ENCODE peak calls at places on chromosomes 3 and 15, in four cellular contexts. One of them, this sample, is unnamed.

GRCh38 chr3:21562225-21562624 is 188.8 kb downstream of the ZNF385D start:
- DNase-seq in stomach: no peak
- DNase-seq in lower lobe of right lung: no peak
- DNase-seq in CD4-positive, alpha-beta T cell: no peak
- DNase-seq in this sample: no peak

GRCh38 chr15:64461577-64462162 is 1.3 kb downstream of the ZNF609 start:
- DNase-seq in CD4-positive, alpha-beta T cell: no peak
- DNase-seq in stomach: peak; percentile 28
- DNase-seq in lower lobe of right lung: no peak
- DNase-seq in this sample: no peak

GRCh38 chr15:70284438-70285214 is 186.9 kb upstream of the TLE3 start:
- DNase-seq in stomach: peak; percentile 82
- DNase-seq in lower lobe of right lung: peak; percentile 74
- DNase-seq in CD4-positive, alpha-beta T cell: no peak
- DNase-seq in this sample: peak; percentile 22

GRCh38 chr3:25696019-25696418 is 31.3 kb upstream of the TOP2B start:
- DNase-seq in stomach: no peak
- DNase-seq in lower lobe of right lung: peak; percentile 60
- DNase-seq in CD4-positive, alpha-beta T cell: no peak
- DNase-seq in this sample: no peak

GRCh38 chr3:58013973-58014649 is 5.9 kb downstream of the FLNB start:
- DNase-seq in stomach: peak; percentile 39
- DNase-seq in CD4-positive, alpha-beta T cell: no peak
- DNase-seq in lower lobe of right lung: no peak
- DNase-seq in this sample: no peak

GRCh38 chr3:72938471-72939265 is 50.8 kb downstream of the GXYLT2 start:
- DNase-seq in CD4-positive, alpha-beta T cell: no peak
- DNase-seq in stomach: peak; percentile 37
- DNase-seq in lower lobe of right lung: no peak
- DNase-seq in this sample: no peak

GRCh38 chr3:114454592-114455251 is 160.9 kb downstream of the TIGIT start:
- DNase-seq in CD4-positive, alpha-beta T cell: no peak
- DNase-seq in lower lobe of right lung: no peak
- DNase-seq in stomach: no peak
- DNase-seq in this sample: no peak

GRCh38 chr3:43260412-43260811 is 25.9 kb upstream of the SNRK start:
- DNase-seq in CD4-positive, alpha-beta T cell: no peak
- DNase-seq in stomach: no peak
- DNase-seq in lower lobe of right lung: no peak
- DNase-seq in this sample: no peak

GRCh38 chr3:179671709-179672337 is 19.0 kb downstream of the USP13 start:
- DNase-seq in CD4-positive, alpha-beta T cell: no peak
- DNase-seq in lower lobe of right lung: no peak
- DNase-seq in stomach: no peak
- DNase-seq in this sample: no peak

GRCh38 chr3:170738756-170739155 is 131.2 kb downstream of the RPL22L1 start:
- DNase-seq in stomach: no peak
- DNase-seq in lower lobe of right lung: no peak
- DNase-seq in CD4-positive, alpha-beta T cell: no peak
- DNase-seq in this sample: no peak

GRCh38 chr3:96370637-96371036 is 443.8 kb upstream of the EPHA6 start:
- DNase-seq in CD4-positive, alpha-beta T cell: no peak
- DNase-seq in stomach: no peak
- DNase-seq in lower lobe of right lung: no peak
- DNase-seq in this sample: no peak

GRCh38 chr3:38117748-38118420 is 19.0 kb downstream of the ACAA1 start:
- DNase-seq in stomach: peak; percentile 73
- DNase-seq in lower lobe of right lung: peak; percentile 83
- DNase-seq in CD4-positive, alpha-beta T cell: peak; percentile 71
- DNase-seq in this sample: peak; percentile 53

GRCh38 chr3:197913981-197914380 is 36.0 kb upstream of the RPL35A start:
- DNase-seq in lower lobe of right lung: no peak
- DNase-seq in stomach: no peak
- DNase-seq in CD4-positive, alpha-beta T cell: no peak
- DNase-seq in this sample: no peak

GRCh38 chr3:37859354-37859753 is 2.3 kb upstream of the CTDSPL start:
- DNase-seq in stomach: no peak
- DNase-seq in CD4-positive, alpha-beta T cell: no peak
- DNase-seq in lower lobe of right lung: no peak
- DNase-seq in this sample: no peak

GRCh38 chr3:195207731-195208130 is 63.2 kb downstream of the XXYLT1 start:
- DNase-seq in stomach: no peak
- DNase-seq in lower lobe of right lung: no peak
- DNase-seq in CD4-positive, alpha-beta T cell: no peak
- DNase-seq in this sample: no peak

GRCh38 chr15:76994971-76995945 is at the start of gene PSTPIP1:
- DNase-seq in stomach: peak; percentile 43
- DNase-seq in CD4-positive, alpha-beta T cell: peak; percentile 72
- DNase-seq in lower lobe of right lung: peak; percentile 68
- DNase-seq in this sample: peak; percentile 76

GRCh38 chr3:64264491-64265109 is 39.3 kb upstream of the PRICKLE2 start:
- DNase-seq in stomach: no peak
- DNase-seq in CD4-positive, alpha-beta T cell: no peak
- DNase-seq in lower lobe of right lung: no peak
- DNase-seq in this sample: no peak

GRCh38 chr3:69892706-69893105 is 106.8 kb upstream of the SAMMSON start:
- DNase-seq in CD4-positive, alpha-beta T cell: no peak
- DNase-seq in stomach: no peak
- DNase-seq in lower lobe of right lung: no peak
- DNase-seq in this sample: no peak

GRCh38 chr3:59771760-59772159 is 721.9 kb upstream of the CFAP20DC start:
- DNase-seq in lower lobe of right lung: no peak
- DNase-seq in stomach: no peak
- DNase-seq in CD4-positive, alpha-beta T cell: no peak
- DNase-seq in this sample: no peak

GRCh38 chr15:72915843-72916242 is 132.3 kb upstream of the ADPGK start:
- DNase-seq in lower lobe of right lung: no peak
- DNase-seq in stomach: no peak
- DNase-seq in CD4-positive, alpha-beta T cell: no peak
- DNase-seq in this sample: no peak

GRCh38 chr15:81002254-81003022 is 1.7 kb downstream of the TLNRD1 start:
- DNase-seq in lower lobe of right lung: peak; percentile 56
- DNase-seq in CD4-positive, alpha-beta T cell: no peak
- DNase-seq in stomach: no peak
- DNase-seq in this sample: peak; percentile 76

GRCh38 chr3:143337387-143337786 is 217.8 kb downstream of the CHST2 start:
- DNase-seq in lower lobe of right lung: no peak
- DNase-seq in stomach: no peak
- DNase-seq in CD4-positive, alpha-beta T cell: no peak
- DNase-seq in this sample: no peak

GRCh38 chr3:194332858-194333211 is 18.3 kb downstream of the CPN2 start:
- DNase-seq in CD4-positive, alpha-beta T cell: no peak
- DNase-seq in stomach: no peak
- DNase-seq in lower lobe of right lung: no peak
- DNase-seq in this sample: no peak

GRCh38 chr15:76006136-76006778 is 6.0 kb downstream of the NRG4 start:
- DNase-seq in lower lobe of right lung: no peak
- DNase-seq in stomach: no peak
- DNase-seq in CD4-positive, alpha-beta T cell: no peak
- DNase-seq in this sample: no peak

GRCh38 chr3:135513106-135514063 is 452.1 kb upstream of the PPP2R3A start:
- DNase-seq in lower lobe of right lung: no peak
- DNase-seq in CD4-positive, alpha-beta T cell: no peak
- DNase-seq in stomach: no peak
- DNase-seq in this sample: no peak

GRCh38 chr3:37026851-37027250 is 33.5 kb downstream of the MLH1 start:
- DNase-seq in CD4-positive, alpha-beta T cell: no peak
- DNase-seq in lower lobe of right lung: no peak
- DNase-seq in stomach: no peak
- DNase-seq in this sample: no peak

GRCh38 chr15:27884726-27885125 is 214.4 kb downstream of the OCA2 start:
- DNase-seq in lower lobe of right lung: no peak
- DNase-seq in CD4-positive, alpha-beta T cell: no peak
- DNase-seq in stomach: no peak
- DNase-seq in this sample: no peak

GRCh38 chr3:82496890-82497560 is 735.6 kb upstream of the GBE1 start:
- DNase-seq in CD4-positive, alpha-beta T cell: no peak
- DNase-seq in lower lobe of right lung: no peak
- DNase-seq in stomach: no peak
- DNase-seq in this sample: no peak

DNA sequence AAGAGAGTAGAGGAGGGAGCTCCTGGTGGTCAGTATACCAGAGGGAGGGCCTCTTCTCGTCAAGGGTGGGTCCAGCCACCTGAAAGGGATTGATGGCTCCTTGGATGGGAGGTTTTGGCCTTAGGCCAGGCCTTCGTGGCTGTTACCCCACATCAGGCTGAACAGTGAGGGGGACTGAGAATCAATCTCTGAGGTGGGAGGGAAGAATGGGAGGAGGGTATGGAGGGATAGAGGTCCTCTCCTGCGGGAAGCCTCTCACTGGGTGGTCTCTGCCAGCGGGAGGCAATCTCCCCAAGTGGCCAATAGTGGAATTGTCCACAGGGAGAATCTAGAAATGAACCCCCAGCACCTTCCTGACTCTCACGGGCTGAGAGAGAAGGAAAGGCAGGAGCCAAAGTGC is 53.5 kb downstream of the BSN start:
- DNase-seq in stomach: peak; percentile 16
- DNase-seq in lower lobe of right lung: no peak
- DNase-seq in CD4-positive, alpha-beta T cell: no peak
- DNase-seq in this sample: no peak
- TF ChIP-seq CTCF in stomach: no peak
- TF ChIP-seq CTCF in lower lobe of right lung: peak; percentile 8
- TF ChIP-seq CTCF in CD4-positive, alpha-beta T cell: no peak
- TF ChIP-seq CTCF in this sample: peak; percentile 13

GRCh38 chr3:15646924-15647511 is 45.5 kb downstream of the BTD start:
- DNase-seq in CD4-positive, alpha-beta T cell: no peak
- DNase-seq in lower lobe of right lung: no peak
- DNase-seq in stomach: no peak
- DNase-seq in this sample: peak; percentile 94

GRCh38 chr3:15649341-15649740 is 47.8 kb downstream of the BTD start:
- DNase-seq in stomach: no peak
- DNase-seq in CD4-positive, alpha-beta T cell: no peak
- DNase-seq in lower lobe of right lung: no peak
- DNase-seq in this sample: no peak

GRCh38 chr3:15645740-15646490 is 44.4 kb downstream of the BTD start:
- DNase-seq in CD4-positive, alpha-beta T cell: no peak
- DNase-seq in lower lobe of right lung: no peak
- DNase-seq in stomach: no peak
- DNase-seq in this sample: peak; percentile 92

GRCh38 chr3:15649831-15650230 is 48.3 kb downstream of the BTD start:
- DNase-seq in stomach: no peak
- DNase-seq in CD4-positive, alpha-beta T cell: no peak
- DNase-seq in lower lobe of right lung: no peak
- DNase-seq in this sample: no peak

DNA sequence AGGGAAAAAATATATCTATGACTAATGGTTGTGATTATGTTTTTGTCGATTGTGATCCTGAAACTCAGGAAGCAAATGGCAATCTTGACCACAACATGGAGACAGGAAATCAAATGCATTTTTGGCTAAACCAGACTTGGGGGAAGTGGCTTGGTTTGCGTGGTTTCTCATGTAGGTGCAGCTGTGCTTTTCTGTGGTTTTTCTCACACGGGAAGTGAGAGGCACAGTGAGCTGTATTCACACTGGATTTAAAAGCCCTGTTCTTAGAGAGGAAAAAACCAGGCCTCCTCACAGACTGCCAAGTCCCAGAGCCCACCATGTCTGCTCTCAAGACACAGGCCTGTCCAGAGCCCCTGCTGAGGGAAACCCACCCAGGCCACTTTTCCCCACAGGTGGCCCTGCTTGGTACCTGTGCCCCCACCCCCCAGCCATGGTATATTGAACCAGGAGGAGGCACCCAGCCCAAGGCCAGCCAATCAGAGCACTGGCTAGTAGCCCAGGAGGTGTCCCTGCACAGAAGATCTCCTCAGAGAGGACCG is 46.2 kb downstream of the BTD start:
- DNase-seq in CD4-positive, alpha-beta T cell: peak; percentile 35
- DNase-seq in stomach: no peak
- DNase-seq in lower lobe of right lung: no peak
- DNase-seq in this sample: no peak
- H3K27ac ChIP-seq in CD4-positive, alpha-beta T cell: no peak overlapping the region
- H3K27ac ChIP-seq in stomach: no peak overlapping the region
- H3K27ac ChIP-seq in lower lobe of right lung: peak overlapping the region; percentile 53
- H3K27ac ChIP-seq in this sample: peak overlapping the region; percentile 99

GRCh38 chr3:32457971-32458471 is 44.6 kb downstream of the CMTM6 start:
- DNase-seq in stomach: no peak
- DNase-seq in lower lobe of right lung: no peak
- DNase-seq in CD4-positive, alpha-beta T cell: peak; percentile 56
- DNase-seq in this sample: no peak
- TF ChIP-seq CTCF in stomach: no peak
- TF ChIP-seq CTCF in lower lobe of right lung: no peak
- TF ChIP-seq CTCF in CD4-positive, alpha-beta T cell: no peak
- TF ChIP-seq CTCF in this sample: no peak

GRCh38 chr3:107201146-107201545 is 176.1 kb upstream of the CCDC54 start:
- DNase-seq in CD4-positive, alpha-beta T cell: no peak
- DNase-seq in stomach: no peak
- DNase-seq in lower lobe of right lung: no peak
- DNase-seq in this sample: no peak

GRCh38 chr3:107205354-107205753 is 171.9 kb upstream of the CCDC54 start:
- DNase-seq in stomach: no peak
- DNase-seq in lower lobe of right lung: no peak
- DNase-seq in CD4-positive, alpha-beta T cell: no peak
- DNase-seq in this sample: no peak

GRCh38 chr3:107206141-107206540 is 171.1 kb upstream of the CCDC54 start:
- DNase-seq in lower lobe of right lung: no peak
- DNase-seq in stomach: no peak
- DNase-seq in CD4-positive, alpha-beta T cell: no peak
- DNase-seq in this sample: no peak

GRCh38 chr3:107206945-107207344 is 170.3 kb upstream of the CCDC54 start:
- DNase-seq in stomach: no peak
- DNase-seq in lower lobe of right lung: no peak
- DNase-seq in CD4-positive, alpha-beta T cell: no peak
- DNase-seq in this sample: no peak

GRCh38 chr3:107204121-107204520 is 173.1 kb upstream of the CCDC54 start:
- DNase-seq in stomach: no peak
- DNase-seq in lower lobe of right lung: no peak
- DNase-seq in CD4-positive, alpha-beta T cell: no peak
- DNase-seq in this sample: no peak
- H3K27ac ChIP-seq in stomach: no peak overlapping the region
- H3K27ac ChIP-seq in lower lobe of right lung: no peak overlapping the region
- H3K27ac ChIP-seq in CD4-positive, alpha-beta T cell: no peak overlapping the region
- H3K27ac ChIP-seq in this sample: no peak overlapping the region

DNA sequence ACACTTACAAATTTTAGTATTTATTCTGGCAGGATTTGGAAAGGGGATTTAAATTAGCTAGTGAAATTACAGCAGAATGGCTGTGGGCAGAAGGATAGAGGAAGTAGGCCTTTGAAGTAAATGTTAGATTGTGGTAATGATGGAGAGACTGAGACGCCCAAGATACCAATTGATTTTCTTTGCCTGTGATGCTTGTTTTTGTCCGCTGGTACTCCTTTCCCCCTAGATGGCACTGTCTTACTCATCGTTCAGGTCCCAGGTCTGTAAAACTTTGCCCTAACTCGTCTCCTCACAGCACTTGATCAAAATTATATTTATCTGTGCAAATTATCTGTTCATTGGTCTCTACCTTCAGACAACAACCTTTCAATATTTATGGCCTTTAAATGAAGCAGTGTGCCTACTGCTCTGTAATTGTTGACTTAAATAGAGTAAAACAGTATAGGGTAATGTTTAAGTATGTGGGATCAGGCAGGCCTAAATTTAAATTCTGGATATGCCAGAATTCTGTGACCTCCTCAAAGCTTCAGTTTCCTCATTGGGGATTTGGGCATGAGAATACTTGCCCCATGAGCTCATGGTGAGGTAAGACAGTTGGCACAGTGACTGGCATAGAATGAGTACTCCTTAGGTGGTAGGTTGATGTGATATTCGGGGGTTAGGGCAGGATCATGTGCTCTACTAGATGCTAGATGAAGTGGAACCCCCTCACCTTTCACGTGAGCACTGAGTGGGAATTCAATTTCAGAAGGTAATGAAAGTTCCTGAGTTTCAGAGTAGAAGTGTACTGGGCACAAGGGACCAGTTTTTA is 14.7 kb downstream of the ARL8B start:
- DNase-seq in lower lobe of right lung: no peak
- DNase-seq in CD4-positive, alpha-beta T cell: peak; percentile 5
- DNase-seq in stomach: no peak
- DNase-seq in this sample: no peak
- TF ChIP-seq CTCF in lower lobe of right lung: peak; percentile 19
- TF ChIP-seq CTCF in CD4-positive, alpha-beta T cell: peak; percentile 73
- TF ChIP-seq CTCF in stomach: no peak
- TF ChIP-seq CTCF in this sample: peak; percentile 77

This sample was measured in RWPE2.